ENCODE peak calls at places on chromosomes 12 and 14, in seven cellular contexts. One of them, this sample, is unnamed.

GRCh38 chr14:33564774-33565630 is 385.9 kb downstream of the EGLN3 start:
- DNase-seq in astrocyte: peak; percentile 91
- DNase-seq in MM.1S: no peak
- DNase-seq in GM23338: peak; percentile 25
- DNase-seq in left lung: no peak
- DNase-seq in dorsolateral prefrontal cortex: no peak
- DNase-seq in CD4-positive, CD25-positive, alpha-beta regulatory T cell: no peak
- DNase-seq in this sample: no peak

GRCh38 chr14:54976316-54976715 is 50.6 kb downstream of the WDHD1 start:
- DNase-seq in astrocyte: peak; percentile 87
- DNase-seq in MM.1S: no peak
- DNase-seq in GM23338: no peak
- DNase-seq in left lung: no peak
- DNase-seq in dorsolateral prefrontal cortex: no peak
- DNase-seq in CD4-positive, CD25-positive, alpha-beta regulatory T cell: no peak
- DNase-seq in this sample: no peak

GRCh38 chr12:110330124-110330523 is 49.1 kb downstream of the ATP2A2 start:
- DNase-seq in astrocyte: no peak
- DNase-seq in MM.1S: no peak
- DNase-seq in GM23338: no peak
- DNase-seq in left lung: no peak
- DNase-seq in dorsolateral prefrontal cortex: no peak
- DNase-seq in CD4-positive, CD25-positive, alpha-beta regulatory T cell: no peak
- DNase-seq in this sample: no peak

GRCh38 chr12:88993655-88994054 is 358.6 kb downstream of the DUSP6 start:
- DNase-seq in astrocyte: peak; percentile 56
- DNase-seq in MM.1S: peak; percentile 66
- DNase-seq in GM23338: peak; percentile 65
- DNase-seq in left lung: no peak
- DNase-seq in dorsolateral prefrontal cortex: no peak
- DNase-seq in CD4-positive, CD25-positive, alpha-beta regulatory T cell: no peak
- DNase-seq in this sample: no peak

GRCh38 chr14:104694991-104695659 is 5.7 kb downstream of the INF2 start:
- DNase-seq in astrocyte: peak; percentile 41
- DNase-seq in MM.1S: no peak
- DNase-seq in GM23338: no peak
- DNase-seq in left lung: no peak
- DNase-seq in dorsolateral prefrontal cortex: no peak
- DNase-seq in CD4-positive, CD25-positive, alpha-beta regulatory T cell: peak; percentile 25
- DNase-seq in this sample: no peak

GRCh38 chr14:60722163-60722835 is 1.9 kb downstream of the SIX4 start:
- DNase-seq in astrocyte: peak; percentile 68
- DNase-seq in MM.1S: peak; percentile 27
- DNase-seq in GM23338: peak; percentile 88
- DNase-seq in left lung: peak; percentile 80
- DNase-seq in dorsolateral prefrontal cortex: peak; percentile 44
- DNase-seq in CD4-positive, CD25-positive, alpha-beta regulatory T cell: no peak
- DNase-seq in this sample: no peak

GRCh38 chr12:124686885-124687694 is 119.7 kb upstream of the NCOR2 start:
- DNase-seq in astrocyte: no peak
- DNase-seq in MM.1S: no peak
- DNase-seq in GM23338: no peak
- DNase-seq in left lung: no peak
- DNase-seq in dorsolateral prefrontal cortex: no peak
- DNase-seq in CD4-positive, CD25-positive, alpha-beta regulatory T cell: no peak
- DNase-seq in this sample: no peak

GRCh38 chr12:38157933-38158401 is 158.6 kb upstream of the ALG10B start:
- DNase-seq in astrocyte: no peak
- DNase-seq in MM.1S: no peak
- DNase-seq in GM23338: no peak
- DNase-seq in left lung: peak; percentile 66
- DNase-seq in dorsolateral prefrontal cortex: no peak
- DNase-seq in CD4-positive, CD25-positive, alpha-beta regulatory T cell: no peak
- DNase-seq in this sample: no peak

GRCh38 chr12:117236456-117237001 is 46.3 kb upstream of the FBXO21 start:
- DNase-seq in astrocyte: peak; percentile 16
- DNase-seq in MM.1S: peak; percentile 54
- DNase-seq in GM23338: peak; percentile 99
- DNase-seq in left lung: peak; percentile 93
- DNase-seq in dorsolateral prefrontal cortex: peak; percentile 91
- DNase-seq in CD4-positive, CD25-positive, alpha-beta regulatory T cell: peak; percentile 29
- DNase-seq in this sample: peak; percentile 74

GRCh38 chr14:50399251-50400032 is 2.8 kb upstream of the CDKL1 start:
- DNase-seq in astrocyte: peak; percentile 11
- DNase-seq in MM.1S: no peak
- DNase-seq in GM23338: no peak
- DNase-seq in left lung: no peak
- DNase-seq in dorsolateral prefrontal cortex: no peak
- DNase-seq in CD4-positive, CD25-positive, alpha-beta regulatory T cell: no peak
- DNase-seq in this sample: no peak

GRCh38 chr14:69077841-69078240 is 75.1 kb downstream of the DCAF5 start:
- DNase-seq in astrocyte: peak; percentile 95
- DNase-seq in MM.1S: no peak
- DNase-seq in GM23338: no peak
- DNase-seq in left lung: no peak
- DNase-seq in dorsolateral prefrontal cortex: no peak
- DNase-seq in CD4-positive, CD25-positive, alpha-beta regulatory T cell: no peak
- DNase-seq in this sample: no peak

GRCh38 chr14:61477845-61478438 is 156.6 kb downstream of the PRKCH start:
- DNase-seq in astrocyte: no peak
- DNase-seq in MM.1S: no peak
- DNase-seq in GM23338: no peak
- DNase-seq in left lung: peak; percentile 92
- DNase-seq in dorsolateral prefrontal cortex: no peak
- DNase-seq in CD4-positive, CD25-positive, alpha-beta regulatory T cell: no peak
- DNase-seq in this sample: peak; percentile 19

GRCh38 chr14:75198291-75198933 is 22.0 kb upstream of the TMED10 start:
- DNase-seq in astrocyte: no peak
- DNase-seq in MM.1S: no peak
- DNase-seq in GM23338: no peak
- DNase-seq in left lung: no peak
- DNase-seq in dorsolateral prefrontal cortex: peak; percentile 50
- DNase-seq in CD4-positive, CD25-positive, alpha-beta regulatory T cell: no peak
- DNase-seq in this sample: peak; percentile 22

GRCh38 chr12:116604883-116605641 is 45.9 kb downstream of the MAP1LC3B2 start:
- DNase-seq in astrocyte: no peak
- DNase-seq in MM.1S: no peak
- DNase-seq in GM23338: no peak
- DNase-seq in left lung: no peak
- DNase-seq in dorsolateral prefrontal cortex: no peak
- DNase-seq in CD4-positive, CD25-positive, alpha-beta regulatory T cell: no peak
- DNase-seq in this sample: no peak

GRCh38 chr14:58878740-58879139 is 241.0 kb downstream of the DACT1 start:
- DNase-seq in astrocyte: no peak
- DNase-seq in MM.1S: no peak
- DNase-seq in GM23338: peak; percentile 3
- DNase-seq in left lung: no peak
- DNase-seq in dorsolateral prefrontal cortex: no peak
- DNase-seq in CD4-positive, CD25-positive, alpha-beta regulatory T cell: no peak
- DNase-seq in this sample: no peak

GRCh38 chr12:6361834-6362233 is 13.5 kb downstream of the SCNN1A start:
- DNase-seq in astrocyte: no peak
- DNase-seq in MM.1S: no peak
- DNase-seq in GM23338: no peak
- DNase-seq in left lung: peak; percentile 86
- DNase-seq in dorsolateral prefrontal cortex: no peak
- DNase-seq in CD4-positive, CD25-positive, alpha-beta regulatory T cell: no peak
- DNase-seq in this sample: no peak

DNA sequence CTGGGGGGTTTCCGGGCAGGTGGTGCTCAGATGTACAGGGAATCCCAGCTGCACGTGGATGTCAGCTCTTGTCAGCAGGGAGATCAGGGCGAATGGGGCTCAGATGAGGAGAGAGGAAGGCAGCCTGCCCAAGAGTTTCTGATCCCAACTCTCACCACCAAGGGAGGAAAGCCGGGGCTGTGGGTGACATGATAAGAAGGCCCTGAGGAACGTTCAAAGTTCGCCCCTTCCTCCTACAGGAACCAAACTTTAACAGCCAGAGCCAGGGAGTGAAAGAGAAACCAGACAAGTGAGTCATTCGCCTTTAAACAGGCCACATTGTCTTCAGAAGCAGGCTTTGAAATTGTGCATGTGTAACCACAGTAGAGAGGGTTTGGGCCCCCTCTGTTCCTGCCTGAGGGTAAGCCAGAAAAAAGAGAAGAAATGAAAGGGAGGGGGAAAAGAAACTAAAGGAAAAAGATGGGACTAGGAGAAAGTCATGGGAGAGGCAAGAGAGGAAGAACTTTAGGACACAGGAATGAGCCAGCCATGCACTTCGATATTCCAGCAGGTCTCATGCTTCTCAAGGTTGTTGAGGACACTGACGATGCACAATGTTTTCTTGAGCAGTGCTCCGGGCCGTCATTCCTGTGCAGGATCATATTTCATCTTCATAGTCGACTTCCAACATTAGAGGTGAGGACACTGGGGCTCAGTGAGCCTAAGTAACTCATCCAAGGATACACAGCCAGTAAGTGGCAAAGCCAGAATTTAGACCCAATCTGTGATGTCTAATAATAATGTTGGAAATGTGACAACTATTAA is 691.4 kb upstream of the TBX3 start:
- DNase-seq in astrocyte: peak; percentile 81
- DNase-seq in MM.1S: peak; percentile 41
- DNase-seq in GM23338: no peak
- DNase-seq in left lung: no peak
- DNase-seq in dorsolateral prefrontal cortex: no peak
- DNase-seq in CD4-positive, CD25-positive, alpha-beta regulatory T cell: no peak
- DNase-seq in this sample: no peak
- H3K27ac ChIP-seq in astrocyte: peak overlapping the region; percentile 40
- H3K27ac ChIP-seq in MM.1S: peak overlapping the region; percentile 10
- H3K27ac ChIP-seq in GM23338: no peak overlapping the region
- H3K27ac ChIP-seq in left lung: no peak overlapping the region
- H3K27ac ChIP-seq in dorsolateral prefrontal cortex: no peak overlapping the region
- H3K27ac ChIP-seq in CD4-positive, CD25-positive, alpha-beta regulatory T cell: no peak overlapping the region
- H3K27ac ChIP-seq in this sample: no peak overlapping the region

DNA sequence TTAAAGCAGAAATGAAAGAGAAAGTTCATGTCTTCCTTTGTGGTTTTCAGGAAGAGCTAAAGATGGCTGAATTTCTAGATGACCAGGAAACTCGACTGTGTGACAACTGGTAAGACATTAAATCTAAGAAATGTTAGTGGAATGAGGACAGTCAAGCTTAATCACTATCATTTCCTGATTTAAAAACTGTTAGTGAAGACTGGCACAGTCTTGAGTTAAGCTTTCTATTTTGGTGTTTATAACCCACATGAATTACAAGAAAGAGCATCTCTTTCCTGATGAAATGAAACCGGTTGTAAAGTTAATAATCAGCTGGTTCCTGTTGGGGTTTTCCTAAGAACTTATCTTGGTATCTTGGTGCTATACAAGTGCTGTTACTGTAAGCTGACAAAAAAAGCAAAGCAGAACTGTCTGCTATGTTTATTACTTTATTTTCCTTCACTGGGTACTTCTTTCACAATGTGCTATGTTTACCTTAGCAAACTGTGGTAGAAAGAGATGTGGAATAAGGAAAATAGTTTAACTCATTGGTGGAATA is 5.2 kb downstream of the TRAFD1 start:
- DNase-seq in astrocyte: no peak
- DNase-seq in MM.1S: peak; percentile 48
- DNase-seq in GM23338: no peak
- DNase-seq in left lung: no peak
- DNase-seq in dorsolateral prefrontal cortex: no peak
- DNase-seq in CD4-positive, CD25-positive, alpha-beta regulatory T cell: no peak
- DNase-seq in this sample: no peak
- H3K27ac ChIP-seq in astrocyte: no peak overlapping the region
- H3K27ac ChIP-seq in MM.1S: peak overlapping the region; percentile 45
- H3K27ac ChIP-seq in GM23338: no peak overlapping the region
- H3K27ac ChIP-seq in left lung: peak overlapping the region; percentile 87
- H3K27ac ChIP-seq in dorsolateral prefrontal cortex: peak overlapping the region; percentile 25
- H3K27ac ChIP-seq in CD4-positive, CD25-positive, alpha-beta regulatory T cell: peak overlapping the region; percentile 84
- H3K27ac ChIP-seq in this sample: peak overlapping the region; percentile 29

GRCh38 chr12:118290130-118290529 is 82.6 kb downstream of the TAOK3 start:
- DNase-seq in astrocyte: peak; percentile 44
- DNase-seq in MM.1S: no peak
- DNase-seq in GM23338: no peak
- DNase-seq in left lung: no peak
- DNase-seq in dorsolateral prefrontal cortex: no peak
- DNase-seq in CD4-positive, CD25-positive, alpha-beta regulatory T cell: no peak
- DNase-seq in this sample: no peak
- H3K27ac ChIP-seq in astrocyte: no peak overlapping the region
- H3K27ac ChIP-seq in MM.1S: no peak overlapping the region
- H3K27ac ChIP-seq in GM23338: peak overlapping the region; percentile 39
- H3K27ac ChIP-seq in left lung: no peak overlapping the region
- H3K27ac ChIP-seq in dorsolateral prefrontal cortex: no peak overlapping the region
- H3K27ac ChIP-seq in CD4-positive, CD25-positive, alpha-beta regulatory T cell: no peak overlapping the region
- H3K27ac ChIP-seq in this sample: no peak overlapping the region

DNA sequence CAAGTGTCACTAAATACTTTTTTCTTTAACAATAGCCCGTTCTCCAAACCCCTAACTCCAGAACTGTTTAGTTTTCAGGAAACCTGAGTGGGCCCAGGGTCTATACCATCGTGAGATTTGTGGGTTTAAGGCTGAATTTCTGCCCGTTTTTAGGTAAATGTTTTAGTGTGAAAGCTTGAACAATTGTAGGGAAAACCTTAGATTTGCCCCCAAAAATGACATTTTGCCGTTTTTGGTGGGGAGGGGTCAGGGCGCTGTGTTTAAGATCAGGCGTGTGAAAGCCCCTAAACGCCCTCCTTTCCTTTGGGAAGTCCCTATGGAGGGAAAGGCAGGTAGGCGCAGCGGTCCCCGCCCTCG is 316 bp upstream of the PRPF39 start:
- DNase-seq in astrocyte: no peak
- DNase-seq in MM.1S: no peak
- DNase-seq in GM23338: no peak
- DNase-seq in left lung: no peak
- DNase-seq in dorsolateral prefrontal cortex: no peak
- DNase-seq in CD4-positive, CD25-positive, alpha-beta regulatory T cell: no peak
- DNase-seq in this sample: no peak
- H3K27ac ChIP-seq in astrocyte: no peak overlapping the region
- H3K27ac ChIP-seq in MM.1S: no peak overlapping the region
- H3K27ac ChIP-seq in GM23338: no peak overlapping the region
- H3K27ac ChIP-seq in left lung: peak overlapping the region; percentile 80
- H3K27ac ChIP-seq in dorsolateral prefrontal cortex: peak overlapping the region; percentile 88
- H3K27ac ChIP-seq in CD4-positive, CD25-positive, alpha-beta regulatory T cell: peak overlapping the region; percentile 86
- H3K27ac ChIP-seq in this sample: peak overlapping the region; percentile 47

GRCh38 chr12:56230449-56231183 is 765 bp downstream of the SLC39A5 start:
- DNase-seq in astrocyte: no peak
- DNase-seq in MM.1S: no peak
- DNase-seq in GM23338: peak; percentile 33
- DNase-seq in left lung: no peak
- DNase-seq in dorsolateral prefrontal cortex: no peak
- DNase-seq in CD4-positive, CD25-positive, alpha-beta regulatory T cell: no peak
- DNase-seq in this sample: no peak
- H3K27ac ChIP-seq in astrocyte: no peak overlapping the region
- H3K27ac ChIP-seq in MM.1S: no peak overlapping the region
- H3K27ac ChIP-seq in GM23338: no peak overlapping the region
- H3K27ac ChIP-seq in left lung: no peak overlapping the region
- H3K27ac ChIP-seq in dorsolateral prefrontal cortex: no peak overlapping the region
- H3K27ac ChIP-seq in CD4-positive, CD25-positive, alpha-beta regulatory T cell: no peak overlapping the region
- H3K27ac ChIP-seq in this sample: no peak overlapping the region

DNA sequence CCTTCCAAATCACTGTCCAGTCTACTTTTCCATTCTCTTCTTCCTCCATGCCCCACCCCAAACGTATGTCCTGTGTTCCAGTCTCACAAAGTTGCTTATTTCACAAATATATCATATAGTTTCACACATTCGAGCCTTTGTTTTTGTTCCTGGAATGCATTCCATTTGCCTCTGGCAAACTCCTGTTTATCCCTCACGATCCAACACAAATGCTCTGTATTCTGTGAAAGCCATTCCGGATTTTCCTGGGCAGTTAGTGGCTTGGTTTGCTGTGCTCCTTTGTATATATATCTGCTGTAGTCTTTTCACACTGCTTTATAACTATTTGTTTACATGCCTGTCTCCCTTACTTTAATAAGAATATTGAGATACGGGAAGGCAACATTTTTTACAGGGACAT is 9.0 kb downstream of the RIC8B start:
- DNase-seq in astrocyte: no peak
- DNase-seq in MM.1S: no peak
- DNase-seq in GM23338: no peak
- DNase-seq in left lung: no peak
- DNase-seq in dorsolateral prefrontal cortex: no peak
- DNase-seq in CD4-positive, CD25-positive, alpha-beta regulatory T cell: no peak
- DNase-seq in this sample: no peak
- H3K27ac ChIP-seq in astrocyte: no peak overlapping the region
- H3K27ac ChIP-seq in MM.1S: no peak overlapping the region
- H3K27ac ChIP-seq in GM23338: no peak overlapping the region
- H3K27ac ChIP-seq in left lung: no peak overlapping the region
- H3K27ac ChIP-seq in dorsolateral prefrontal cortex: no peak overlapping the region
- H3K27ac ChIP-seq in CD4-positive, CD25-positive, alpha-beta regulatory T cell: no peak overlapping the region
- H3K27ac ChIP-seq in this sample: no peak overlapping the region